ENCODE peak calls at places on chromosomes 16 and 17, in five cellular contexts. One of them, this sample, is unnamed.

GRCh38 chr16:68642436-68643064 is 2.6 kb upstream of the CDH3 start:
- DNase-seq in lower leg skin: no peak
- DNase-seq in AG10803: no peak
- DNase-seq in transverse colon: no peak
- DNase-seq in H9: peak
- DNase-seq in this sample: peak

GRCh38 chr16:86251682-86252081 is 258.6 kb upstream of the FOXF1 start:
- DNase-seq in lower leg skin: no peak
- DNase-seq in H9: no peak
- DNase-seq in AG10803: no peak
- DNase-seq in transverse colon: no peak
- DNase-seq in this sample: no peak

GRCh38 chr17:57356153-57356721 is 99.9 kb downstream of the MSI2 start:
- DNase-seq in transverse colon: no peak
- DNase-seq in lower leg skin: no peak
- DNase-seq in AG10803: no peak
- DNase-seq in H9: no peak
- DNase-seq in this sample: no peak

GRCh38 chr17:33647976-33648375 is 354.9 kb upstream of the ASIC2 start:
- DNase-seq in lower leg skin: no peak
- DNase-seq in H9: peak
- DNase-seq in AG10803: peak
- DNase-seq in transverse colon: no peak
- DNase-seq in this sample: peak

GRCh38 chr17:30605523-30605922 is 128.3 kb downstream of the GOSR1 start:
- DNase-seq in H9: no peak
- DNase-seq in transverse colon: no peak
- DNase-seq in AG10803: no peak
- DNase-seq in lower leg skin: no peak
- DNase-seq in this sample: no peak

GRCh38 chr17:17060930-17061329 is 18.7 kb downstream of the MPRIP start:
- DNase-seq in H9: peak
- DNase-seq in transverse colon: no peak
- DNase-seq in lower leg skin: no peak
- DNase-seq in AG10803: no peak
- DNase-seq in this sample: no peak

GRCh38 chr17:79272666-79273219 is 198.1 kb downstream of the ENGASE start:
- DNase-seq in lower leg skin: no peak
- DNase-seq in transverse colon: no peak
- DNase-seq in H9: no peak
- DNase-seq in AG10803: peak
- DNase-seq in this sample: peak

GRCh38 chr17:43545383-43545632 is 832 bp downstream of the ETV4 start:
- DNase-seq in AG10803: no peak
- DNase-seq in lower leg skin: no peak
- DNase-seq in transverse colon: peak
- DNase-seq in H9: no peak
- DNase-seq in this sample: no peak

GRCh38 chr16:8963825-8964441 is at the start of gene USP7:
- DNase-seq in H9: peak
- DNase-seq in AG10803: peak
- DNase-seq in transverse colon: peak
- DNase-seq in lower leg skin: peak
- DNase-seq in this sample: peak

GRCh38 chr16:5580320-5580719 is 482.7 kb upstream of the EEF2KMT start:
- DNase-seq in H9: no peak
- DNase-seq in lower leg skin: no peak
- DNase-seq in transverse colon: no peak
- DNase-seq in AG10803: no peak
- DNase-seq in this sample: no peak

GRCh38 chr16:81632392-81633146 is 146.5 kb upstream of the PLCG2 start:
- DNase-seq in lower leg skin: no peak
- DNase-seq in transverse colon: peak
- DNase-seq in H9: no peak
- DNase-seq in AG10803: peak
- DNase-seq in this sample: no peak

DNA sequence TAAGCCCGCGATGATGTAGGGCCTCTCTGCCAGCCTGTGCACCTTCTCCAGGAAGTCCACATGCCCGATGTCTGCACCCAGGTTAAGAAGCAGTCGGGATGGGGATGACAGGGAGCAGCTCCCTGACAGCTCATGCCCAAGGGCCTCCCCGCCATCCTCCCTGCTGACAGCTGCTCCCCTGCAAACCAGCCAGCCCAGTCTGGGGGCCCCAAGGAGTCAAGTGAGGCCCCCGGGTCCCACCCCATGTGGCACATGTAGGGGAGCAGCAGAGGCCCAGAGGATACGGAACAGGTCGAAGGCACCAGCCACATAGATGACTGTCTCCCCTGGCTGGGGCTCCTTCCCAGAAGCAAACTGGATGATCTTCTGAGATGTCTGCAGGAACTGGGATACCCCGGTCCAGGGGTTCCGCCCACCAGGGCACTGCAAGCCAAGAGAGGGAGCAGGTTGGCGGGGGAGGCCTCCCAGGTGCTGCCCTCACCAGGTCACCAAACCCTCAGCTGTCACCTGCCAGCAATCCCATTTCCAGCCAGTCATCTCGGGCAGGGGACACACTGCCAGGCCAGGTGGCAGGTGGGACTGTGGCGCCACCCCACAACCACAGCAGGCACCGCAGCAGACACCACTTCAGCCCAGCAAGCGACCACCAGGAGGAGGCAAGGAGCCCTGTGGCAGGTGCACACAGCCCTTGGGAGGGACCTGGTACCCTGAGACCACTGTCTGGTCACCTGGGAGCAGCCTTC is 4.6 kb downstream of the PCYT2 start:
- DNase-seq in transverse colon: no peak
- DNase-seq in lower leg skin: no peak
- DNase-seq in AG10803: no peak
- DNase-seq in H9: peak
- DNase-seq in this sample: no peak
- TF ChIP-seq CTCF in transverse colon: no peak
- TF ChIP-seq CTCF in lower leg skin: no peak
- TF ChIP-seq CTCF in AG10803: no peak
- TF ChIP-seq CTCF in H9: peak
- TF ChIP-seq CTCF in this sample: no peak

GRCh38 chr17:60896996-60897395 is 219.3 kb downstream of the BCAS3 start:
- DNase-seq in H9: no peak
- DNase-seq in lower leg skin: no peak
- DNase-seq in AG10803: no peak
- DNase-seq in transverse colon: no peak
- DNase-seq in this sample: no peak
- TF ChIP-seq CTCF in H9: no peak
- TF ChIP-seq CTCF in lower leg skin: no peak
- TF ChIP-seq CTCF in AG10803: no peak
- TF ChIP-seq CTCF in transverse colon: no peak
- TF ChIP-seq CTCF in this sample: no peak

GRCh38 chr17:5762191-5762590 is 177.9 kb upstream of the NLRP1 start:
- DNase-seq in lower leg skin: no peak
- DNase-seq in AG10803: peak
- DNase-seq in transverse colon: no peak
- DNase-seq in H9: no peak
- DNase-seq in this sample: no peak

GRCh38 chr17:5758651-5759050 is 174.3 kb upstream of the NLRP1 start:
- DNase-seq in H9: peak
- DNase-seq in transverse colon: no peak
- DNase-seq in lower leg skin: no peak
- DNase-seq in AG10803: peak
- DNase-seq in this sample: no peak

GRCh38 chr17:5763595-5763994 is 179.3 kb upstream of the NLRP1 start:
- DNase-seq in transverse colon: no peak
- DNase-seq in H9: no peak
- DNase-seq in lower leg skin: no peak
- DNase-seq in AG10803: no peak
- DNase-seq in this sample: no peak

GRCh38 chr17:5757306-5757907 is 173.1 kb upstream of the NLRP1 start:
- DNase-seq in transverse colon: no peak
- DNase-seq in lower leg skin: no peak
- DNase-seq in H9: peak
- DNase-seq in AG10803: no peak
- DNase-seq in this sample: no peak

GRCh38 chr17:5759501-5759925 is 175.2 kb upstream of the NLRP1 start:
- DNase-seq in lower leg skin: no peak
- DNase-seq in transverse colon: no peak
- DNase-seq in AG10803: no peak
- DNase-seq in H9: no peak
- DNase-seq in this sample: no peak
- TF ChIP-seq CTCF in lower leg skin: no peak
- TF ChIP-seq CTCF in transverse colon: no peak
- TF ChIP-seq CTCF in AG10803: no peak
- TF ChIP-seq CTCF in H9: no peak
- TF ChIP-seq CTCF in this sample: no peak

DNA sequence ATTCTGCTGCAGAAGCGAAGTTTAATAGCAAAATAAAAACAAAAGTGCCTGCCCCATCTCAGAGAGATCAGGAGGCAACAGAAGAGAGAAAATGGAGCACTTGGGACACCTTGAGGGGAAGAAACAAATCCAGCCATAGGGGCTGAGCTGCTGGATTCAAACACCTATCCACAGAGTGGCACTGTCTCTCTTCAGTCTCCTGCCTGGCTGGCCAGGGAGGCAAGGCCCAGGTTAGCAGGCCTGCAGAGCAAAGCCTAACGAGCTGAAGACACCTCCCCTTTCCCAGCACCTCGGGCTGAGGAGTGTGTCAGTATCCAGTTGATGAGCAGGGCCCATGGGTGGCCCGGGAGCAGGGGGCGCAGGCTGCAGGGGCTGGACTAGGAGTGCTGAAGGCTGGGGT is 8.8 kb upstream of the KRT31 start:
- DNase-seq in H9: no peak
- DNase-seq in transverse colon: no peak
- DNase-seq in AG10803: no peak
- DNase-seq in lower leg skin: no peak
- DNase-seq in this sample: no peak
- TF ChIP-seq CTCF in H9: peak
- TF ChIP-seq CTCF in transverse colon: no peak
- TF ChIP-seq CTCF in AG10803: no peak
- TF ChIP-seq CTCF in lower leg skin: no peak
- TF ChIP-seq CTCF in this sample: no peak